ENCODE peak calls at places on chromosomes 4 and X, in eight cellular contexts. T is fibroblast of the conjunctiva; Z is ascending aorta; L is activated T-helper 1 cell treated with Interleukin-2 at 50 U/mL for 16 hours; D is stimulated activated CD8-positive, alpha-beta memory T cell treated with anti-CD3 and anti-CD28 coated beads, Interleukin-12 subunit alpha, Interleukin-12 subunit beta, amount 100 ng/mL, for 1 hour; X is MCF 10A; B is nucleus accumbens; M is MM.1S. Q is an unnamed sample.

GRCh38 chr4:81314196-81314896 is 99.3 kb upstream of the PRKG2 start:
- DNase-seq in D (no peak), M (no peak), B (no peak), X (peak), T (no peak), Z (no peak), L (no peak), Q (no peak)

GRCh38 chrX:68292471-68292870 is 140.8 kb downstream of the OPHN1 start:
- DNase-seq in L (no peak), D (no peak), Z (no peak), T (no peak), X (no peak), M (no peak), B (no peak), Q (no peak)

GRCh38 chr4:7278071-7278765 is 85.9 kb downstream of the SORCS2 start:
- DNase-seq in Z (no peak), X (no peak), T (no peak), L (no peak), B (no peak), D (no peak), M (no peak), Q (no peak)

GRCh38 chrX:128439159-128439558 is 387.0 kb upstream of the ACTRT1 start:
- DNase-seq in Z (no peak), M (no peak), D (no peak), T (no peak), B (no peak), L (no peak), X (no peak), Q (no peak)

GRCh38 chr4:183327827-183328226 is 5.6 kb upstream of the CLDN24 start:
- DNase-seq in L (no peak), Z (no peak), T (no peak), X (no peak), B (no peak), M (no peak), D (no peak), Q (no peak)

GRCh38 chr4:94765174-94765573 is 7.4 kb downstream of the BMPR1B start:
- DNase-seq in X (no peak), D (no peak), L (no peak), B (no peak), T (no peak), M (no peak), Z (no peak), Q (no peak)

GRCh38 chrX:133726642-133727041 is 258.8 kb downstream of the GPC3 start:
- DNase-seq in T (no peak), Z (no peak), M (no peak), L (no peak), D (no peak), B (no peak), X (peak), Q (no peak)

GRCh38 chr4:20318899-20319291 is 67.2 kb downstream of the SLIT2 start:
- DNase-seq in T (no peak), M (no peak), X (peak), D (no peak), L (no peak), Z (no peak), B (no peak), Q (no peak)

GRCh38 chrX:119618439-119618838 is 12.2 kb upstream of the NKRF start:
- DNase-seq in Z (no peak), T (no peak), X (no peak), B (no peak), D (no peak), L (no peak), M (no peak), Q (no peak)

GRCh38 chr4:176376032-176376614 is 56.4 kb downstream of the SPCS3 start:
- DNase-seq in Z (no peak), X (peak), L (no peak), B (no peak), D (no peak), M (peak), T (no peak), Q (no peak)

GRCh38 chrX:46737462-46737861 is 21.5 kb downstream of the SLC9A7 start:
- DNase-seq in Z (no peak), D (no peak), B (no peak), X (peak), T (no peak), M (no peak), L (no peak), Q (no peak)

GRCh38 chr4:40099010-40099409 is 42.4 kb downstream of the N4BP2 start:
- DNase-seq in L (no peak), X (no peak), M (no peak), T (no peak), Z (no peak), B (no peak), D (no peak), Q (no peak)

GRCh38 chr4:10983274-10983673 is 298.7 kb upstream of the CLNK start:
- DNase-seq in T (no peak), B (no peak), L (no peak), Z (no peak), M (peak), X (peak), D (no peak), Q (no peak)

GRCh38 chr4:15714141-15714540 is 11.3 kb downstream of the BST1 start:
- DNase-seq in T (no peak), B (no peak), L (no peak), M (no peak), X (no peak), D (no peak), Z (no peak), Q (no peak)

GRCh38 chrX:72069380-72070160 is 62.1 kb downstream of the RTL5 start:
- DNase-seq in M (no peak), B (no peak), X (no peak), T (no peak), L (no peak), Z (no peak), D (no peak), Q (no peak)

GRCh38 chr4:30938956-30939528 is 218.9 kb downstream of the PCDH7 start:
- DNase-seq in T (no peak), D (no peak), M (no peak), X (no peak), B (no peak), Z (no peak), L (no peak), Q (no peak)

GRCh38 chr4:84582988-84583870 is at the start of gene CDS1:
- DNase-seq in Z (peak), L (peak), T (no peak), X (peak), B (no peak), M (no peak), D (no peak), Q (peak)

GRCh38 chr4:105133976-105134375 is 12.7 kb upstream of the TET2 start:
- DNase-seq in D (no peak), Z (no peak), X (no peak), M (no peak), L (no peak), B (no peak), T (no peak), Q (no peak)

GRCh38 chr4:1628892-1629703 is 55.0 kb downstream of the FAM53A start:
- DNase-seq in D (peak), L (peak), T (no peak), X (peak), B (no peak), Z (peak), M (peak), Q (peak)

GRCh38 chrX:70196961-70197805 is 19.9 kb downstream of the DGAT2L6 start:
- DNase-seq in Z (no peak), T (peak), M (peak), X (peak), D (peak), L (peak), B (no peak), Q (no peak)

GRCh38 chr4:103498161-103499070 is 221.4 kb downstream of the TACR3 start:
- DNase-seq in D (no peak), T (peak), X (peak), B (peak), L (no peak), M (no peak), Z (no peak), Q (no peak)

GRCh38 chr4:140005699-140006098 is 148.3 kb downstream of the MAML3 start:
- DNase-seq in Z (no peak), X (peak), D (no peak), L (no peak), B (no peak), T (no peak), M (no peak), Q (no peak)

GRCh38 chrX:94053575-94053974 is 379.6 kb downstream of the FAM133A start:
- DNase-seq in X (peak), D (no peak), Z (no peak), B (no peak), L (no peak), T (no peak), M (no peak), Q (no peak)

GRCh38 chrX:6959006-6959405 is 188.5 kb upstream of the STS start:
- DNase-seq in B (no peak), Z (no peak), X (no peak), M (no peak), L (no peak), T (no peak), D (no peak), Q (no peak)

GRCh38 chr4:72935462-72935861 is 134.1 kb downstream of the COX18 start:
- DNase-seq in L (no peak), X (no peak), B (no peak), T (no peak), D (no peak), Z (no peak), M (no peak), Q (no peak)

GRCh38 chr4:99852199-99852718 is 35.6 kb downstream of the DAPP1 start:
- DNase-seq in B (no peak), T (no peak), X (no peak), D (no peak), M (no peak), Z (no peak), L (no peak), Q (no peak)

GRCh38 chrX:78573630-78574029 is 85.5 kb downstream of the RTL3 start:
- DNase-seq in T (no peak), D (no peak), B (no peak), Z (no peak), M (no peak), L (no peak), X (no peak), Q (no peak)

GRCh38 chrX:38774249-38774648 is 27.0 kb upstream of the MID1IP1 start:
- DNase-seq in T (no peak), X (no peak), B (no peak), D (no peak), Z (no peak), L (no peak), M (no peak), Q (no peak)

GRCh38 chrX:103215768-103216085 is 819 bp downstream of the BEX4 start:
- DNase-seq in L (no peak), M (no peak), Z (no peak), B (peak), D (no peak), T (no peak), X (no peak), Q (no peak)

GRCh38 chr4:54958236-54958635 is 167.2 kb downstream of the KDR start:
- DNase-seq in Z (no peak), X (no peak), L (no peak), D (no peak), B (no peak), M (no peak), T (no peak), Q (no peak)

GRCh38 chrX:63754141-63754859 is 30.7 kb downstream of the ARHGEF9 start:
- DNase-seq in D (no peak), L (peak), B (no peak), Z (no peak), T (no peak), M (no peak), X (peak), Q (no peak)

GRCh38 chr4:5143940-5144339 is 92.7 kb downstream of the STK32B start:
- DNase-seq in M (no peak), Z (no peak), D (no peak), L (no peak), B (no peak), X (peak), T (no peak), Q (no peak)

GRCh38 chrX:63561425-63561824 is 210.3 kb upstream of the SPIN4 start:
- DNase-seq in D (no peak), T (no peak), X (peak), Z (no peak), L (no peak), M (peak), B (no peak), Q (no peak)

GRCh38 chrX:135695471-135695870 is 18.0 kb upstream of the CT45A1 start:
- DNase-seq in X (no peak), M (no peak), B (no peak), L (no peak), Z (no peak), D (no peak), T (no peak), Q (no peak)

GRCh38 chr4:147596976-147597375 is 20.2 kb upstream of the TMEM184C start:
- DNase-seq in X (peak), D (no peak), L (no peak), B (no peak), M (no peak), Z (peak), T (peak), Q (no peak)

GRCh38 chrX:120617996-120618630 is 11.7 kb downstream of the C1GALT1C1 start:
- DNase-seq in L (no peak), M (no peak), X (no peak), Z (no peak), B (no peak), T (no peak), D (no peak), Q (no peak)

GRCh38 chr4:174702974-174703478 is 126.0 kb downstream of the GLRA3 start:
- DNase-seq in D (no peak), B (no peak), Z (no peak), X (no peak), L (no peak), M (no peak), T (peak), Q (no peak)

GRCh38 chr4:74189331-74190043 is 31.6 kb downstream of the MTHFD2L start:
- DNase-seq in D (no peak), B (no peak), L (no peak), T (peak), Z (no peak), X (peak), M (peak), Q (no peak)